ENCODE peak calls at places on chromosomes 6 and 20, in five cellular contexts. Y is BJ, B is Calu3, R is astrocyte of the spinal cord, X is right lobe of liver. A is an unnamed sample.

GRCh38 chr6:27830212-27830664 is 82.0 kb downstream of the OR2B2 start:
- DNase-seq in Y (no peak), B (no peak), R (peak), X (no peak), A (no peak)

GRCh38 chr6:155448823-155449789 is 6.5 kb downstream of the NOX3 start:
- DNase-seq in R (no peak), X (no peak), Y (no peak), B (no peak), A (no peak)

GRCh38 chr6:164078551-164079274 is 664.2 kb downstream of the QKI start:
- DNase-seq in X (no peak), Y (no peak), B (no peak), R (no peak), A (no peak)

GRCh38 chr6:39917981-39918380 is 16.3 kb downstream of the MOCS1 start:
- DNase-seq in X (no peak), R (no peak), B (no peak), Y (no peak), A (no peak)

GRCh38 chr6:155894758-155895157 is 439.1 kb upstream of the NOX3 start:
- DNase-seq in X (no peak), Y (no peak), B (no peak), R (no peak), A (no peak)

GRCh38 chr6:157148391-157149323 is 174.7 kb downstream of the TMEM242 start:
- DNase-seq in R (peak), Y (peak), X (no peak), B (no peak), A (peak)

GRCh38 chr20:51563597-51564332 is 21.2 kb upstream of the NFATC2 start:
- DNase-seq in X (no peak), R (peak), B (peak), Y (peak), A (peak)

GRCh38 chr6:90537027-90537426 is 49.8 kb downstream of the MAP3K7 start:
- DNase-seq in X (no peak), B (no peak), Y (peak), R (no peak), A (no peak)

GRCh38 chr20:8227293-8227692 is 95.2 kb downstream of the PLCB1 start:
- DNase-seq in Y (no peak), B (no peak), R (no peak), X (no peak), A (peak)

GRCh38 chr6:138991206-138991605 is 3.2 kb upstream of the REPS1 start:
- DNase-seq in B (no peak), R (no peak), Y (no peak), X (no peak), A (no peak)

GRCh38 chr6:38161754-38162492 is 342.4 kb downstream of the ZFAND3 start:
- DNase-seq in Y (no peak), B (no peak), X (no peak), R (no peak), A (no peak)

GRCh38 chr6:106182455-106182854 is 96.3 kb downstream of the PRDM1 start:
- DNase-seq in B (no peak), Y (no peak), X (no peak), R (no peak), A (no peak)

GRCh38 chr6:33633462-33634158 is 12.5 kb downstream of the ITPR3 start:
- DNase-seq in B (peak), Y (no peak), R (peak), X (peak), A (no peak)

GRCh38 chr6:160139420-160139851 is 17.8 kb downstream of the SLC22A1 start:
- DNase-seq in R (peak), Y (peak), X (no peak), B (no peak), A (peak)

GRCh38 chr6:55902796-55903195 is 27.4 kb upstream of the BMP5 start:
- DNase-seq in X (no peak), B (no peak), Y (no peak), R (peak), A (no peak)

GRCh38 chr6:82353848-82354247 is 9.8 kb upstream of the TPBG start:
- DNase-seq in B (no peak), R (no peak), Y (no peak), X (no peak), A (no peak)

GRCh38 chr6:104574135-104574750 is 285.5 kb downstream of the HACE1 start:
- DNase-seq in B (no peak), Y (no peak), X (no peak), R (no peak), A (no peak)

GRCh38 chr20:32470025-32470861 is 112.1 kb downstream of the ASXL1 start:
- DNase-seq in X (peak), R (peak), Y (no peak), B (peak), A (peak)

GRCh38 chr20:35273449-35274171 is 4.3 kb downstream of the MMP24OS start:
- DNase-seq in X (no peak), R (no peak), B (no peak), Y (no peak), A (no peak)

GRCh38 chr6:17469006-17469972 is 75.9 kb downstream of the CAP2 start:
- DNase-seq in B (no peak), R (no peak), X (no peak), Y (no peak), A (no peak)

GRCh38 chr6:16338577-16339262 is 100.3 kb downstream of the GMPR start:
- DNase-seq in R (peak), B (peak), Y (peak), X (no peak), A (peak)

GRCh38 chr20:62754122-62754990 is 41.9 kb upstream of the MRGBP start:
- DNase-seq in R (no peak), B (no peak), Y (no peak), X (peak), A (no peak)

GRCh38 chr6:110495949-110496348 is 19.5 kb upstream of the SLC22A16 start:
- DNase-seq in R (no peak), B (no peak), X (no peak), Y (no peak), A (no peak)

GRCh38 chr20:37911262-37911661 is 8.3 kb downstream of the VSTM2L start:
- DNase-seq in B (no peak), R (no peak), Y (no peak), X (no peak), A (no peak)

GRCh38 chr6:126437225-126437624 is 97.3 kb downstream of the CENPW start:
- DNase-seq in Y (no peak), X (no peak), B (no peak), R (no peak), A (no peak)

GRCh38 chr20:3818155-3819151 is 1.9 kb upstream of the AP5S1 start:
- DNase-seq in R (peak), B (peak), Y (no peak), X (peak), A (no peak)

GRCh38 chr6:82365011-82365751 is 1.6 kb downstream of the TPBG start:
- DNase-seq in X (no peak), Y (no peak), R (peak), B (peak), A (no peak)

GRCh38 chr6:159163901-159164370 is 5.3 kb upstream of the FNDC1 start:
- DNase-seq in R (peak), B (no peak), Y (no peak), X (no peak), A (peak)

GRCh38 chr6:150394053-150394875 is 25.5 kb downstream of the IYD start:
- DNase-seq in R (no peak), Y (no peak), B (no peak), X (no peak), A (no peak)

GRCh38 chr20:20593447-20594170 is 118.8 kb downstream of the RALGAPA2 start:
- DNase-seq in B (no peak), X (no peak), Y (no peak), R (peak), A (no peak)

GRCh38 chr6:54291738-54292137 is 16.5 kb upstream of the TINAG start:
- DNase-seq in B (no peak), Y (peak), R (peak), X (no peak), A (peak)

GRCh38 chr6:130282234-130282995 is 59.7 kb upstream of the SAMD3 start:
- DNase-seq in B (no peak), Y (no peak), X (no peak), R (peak), A (peak)

GRCh38 chr6:9140861-9141534 is 705.7 kb upstream of the SLC35B3 start:
- DNase-seq in X (no peak), Y (peak), B (no peak), R (peak), A (no peak)

DNA sequence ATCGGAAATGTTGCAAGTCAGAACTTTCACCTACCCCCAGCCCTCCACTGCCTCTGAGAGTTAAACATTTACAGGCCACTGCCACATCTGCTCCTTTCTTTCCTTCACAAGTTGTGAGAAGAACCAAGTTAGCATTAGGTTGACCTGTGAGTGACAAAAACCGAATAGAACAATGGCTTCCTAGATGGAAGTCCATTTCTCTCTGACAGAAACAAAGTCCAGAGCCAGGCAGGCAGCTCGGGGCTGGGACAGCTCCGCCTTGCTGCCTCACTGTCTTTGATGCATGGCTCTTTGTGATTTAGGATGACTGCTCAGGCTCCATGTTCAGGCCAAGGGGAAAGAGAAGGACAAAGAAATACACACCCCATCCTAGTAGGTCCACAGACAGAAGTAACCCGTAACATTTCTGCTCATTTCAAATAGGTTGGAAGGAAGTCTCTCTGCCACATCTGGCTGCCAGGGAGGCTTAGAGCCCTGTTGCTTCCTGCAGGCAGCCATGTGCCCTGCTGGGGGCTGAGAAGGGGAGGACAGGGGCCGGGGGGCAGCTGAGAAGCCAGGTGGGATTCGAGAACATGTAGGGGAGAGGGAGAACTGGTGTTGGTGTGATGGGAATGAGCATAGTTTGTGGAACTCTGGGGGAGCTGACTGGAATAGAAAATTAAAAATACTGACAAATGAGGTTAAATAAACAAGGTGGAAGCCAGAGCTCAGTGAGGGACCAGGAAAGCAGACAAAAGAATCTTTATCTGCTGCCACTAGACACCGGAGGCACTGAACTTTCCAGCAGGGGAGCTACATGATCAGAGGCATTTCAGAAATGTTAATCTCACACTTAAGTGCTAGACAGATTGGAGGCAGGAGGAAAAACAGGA is 19.5 kb upstream of the IER3 start:
- DNase-seq in R (peak), X (no peak), B (peak), Y (no peak), A (peak)
- TF ChIP-seq CTCF in R (no peak), X (peak), B (peak), Y (peak), A (peak)

GRCh38 chr20:39433461-39433860 is 471.3 kb downstream of the DHX35 start:
- DNase-seq in B (no peak), R (no peak), X (no peak), Y (no peak), A (no peak)

GRCh38 chr20:39424923-39425678 is 463.0 kb downstream of the DHX35 start:
- DNase-seq in B (no peak), Y (no peak), R (no peak), X (no peak), A (no peak)

GRCh38 chr20:39429716-39430115 is 467.6 kb downstream of the DHX35 start:
- DNase-seq in X (no peak), Y (no peak), B (no peak), R (no peak), A (no peak)
- TF ChIP-seq CTCF in X (peak), Y (no peak), B (no peak), R (peak), A (no peak)

DNA sequence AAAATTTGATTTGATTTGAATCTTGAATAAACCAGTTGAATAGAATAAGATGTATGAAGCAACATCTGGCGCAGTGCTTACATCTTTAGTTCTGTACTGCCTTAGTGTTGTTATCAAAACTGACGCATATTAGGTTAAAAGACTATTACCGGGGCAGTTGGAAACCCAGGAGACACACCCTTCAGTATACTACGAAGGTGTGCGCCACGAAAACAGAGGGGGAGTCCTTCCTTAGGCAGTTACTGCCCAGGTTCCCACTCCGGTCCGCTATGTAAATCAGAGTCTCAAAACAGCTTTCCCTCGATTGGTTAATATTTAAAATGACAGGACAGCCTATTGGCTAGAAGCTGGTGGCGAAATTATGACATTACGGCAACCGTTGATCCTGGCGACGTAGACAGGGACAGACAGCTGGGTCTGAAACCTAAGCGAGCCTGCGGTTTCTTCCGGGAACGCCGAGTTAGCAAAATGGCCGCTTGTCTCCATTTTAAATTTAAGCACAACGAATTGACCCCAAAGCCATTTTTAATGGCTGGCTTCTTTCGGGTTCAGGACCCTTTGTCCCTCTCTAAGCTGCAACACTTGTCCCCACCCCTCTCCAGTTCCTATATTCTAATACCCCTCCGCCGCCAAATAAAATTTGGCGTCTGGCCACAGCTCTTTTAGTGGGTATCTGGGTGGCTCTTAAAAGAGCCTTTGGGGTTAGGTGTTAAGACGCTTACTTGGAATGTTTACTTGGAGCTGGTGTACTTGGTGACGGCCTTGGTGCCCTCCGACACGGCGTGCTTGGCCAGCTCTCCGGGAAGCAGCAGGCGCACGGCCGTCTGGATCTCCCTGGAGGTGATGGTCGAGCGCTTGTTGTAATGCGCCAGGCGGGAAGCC is 35.8 kb downstream of the HFE start:
- DNase-seq in X (peak), Y (peak), B (peak), R (peak), A (peak)
- TF ChIP-seq CTCF in X (no peak), Y (no peak), B (no peak), R (no peak), A (no peak)

GRCh38 chr6:169256061-169256460 is 2.4 kb upstream of the THBS2 start:
- DNase-seq in B (no peak), X (no peak), Y (no peak), R (no peak), A (no peak)
- TF ChIP-seq CTCF in B (no peak), X (no peak), Y (no peak), R (no peak), A (no peak)

DNA sequence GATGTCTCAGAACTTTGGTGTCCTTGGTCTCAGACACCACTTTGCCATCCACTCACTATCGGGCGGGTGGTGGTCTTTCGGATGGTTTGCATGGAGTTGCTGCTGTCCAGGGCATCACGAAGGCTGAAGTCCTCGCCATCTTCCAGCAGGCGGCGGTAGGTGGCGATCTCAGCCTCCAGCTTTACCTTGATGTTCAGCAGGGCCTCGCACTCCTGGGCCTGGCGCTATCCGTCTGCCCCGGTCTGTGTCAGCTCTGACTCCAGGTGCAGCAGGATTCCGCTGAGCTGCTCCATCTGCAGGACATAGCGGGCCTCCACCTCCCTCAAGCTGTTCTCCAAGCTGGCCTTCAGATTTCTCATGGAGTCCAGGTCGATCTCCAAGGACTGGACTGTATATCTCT is 36.0 kb downstream of the ZNF311 start:
- DNase-seq in X (no peak), B (no peak), R (no peak), Y (no peak), A (no peak)
- TF ChIP-seq CTCF in X (no peak), B (no peak), R (no peak), Y (no peak), A (no peak)

DNA sequence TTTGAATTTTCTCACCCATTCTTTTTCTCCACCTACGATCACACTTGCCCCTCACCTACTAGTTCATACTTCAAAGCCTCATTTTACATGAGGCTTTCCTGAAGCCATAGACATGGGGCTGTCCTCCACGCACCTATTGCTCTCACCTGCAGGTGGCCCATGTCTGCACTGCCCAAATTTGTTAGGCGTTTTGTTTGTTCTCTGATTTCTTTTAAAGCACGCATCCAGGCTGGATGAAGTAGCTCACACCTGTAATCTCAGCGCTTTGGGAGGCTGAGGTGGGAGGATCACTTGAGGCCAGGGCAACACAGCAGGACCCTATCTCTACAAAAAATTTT is 106.8 kb upstream of the RIPOR2 start:
- DNase-seq in Y (no peak), X (no peak), B (no peak), R (no peak), A (no peak)
- TF ChIP-seq CTCF in Y (no peak), X (no peak), B (peak), R (no peak), A (no peak)

GRCh38 chr6:116847234-116847633 is 18.4 kb upstream of the GPRC6A start:
- DNase-seq in Y (no peak), B (no peak), X (no peak), R (peak), A (peak)

GRCh38 chr6:116836943-116837342 is 8.1 kb upstream of the GPRC6A start:
- DNase-seq in R (no peak), X (no peak), B (no peak), Y (no peak), A (no peak)

GRCh38 chr6:116840091-116840490 is 11.2 kb upstream of the GPRC6A start:
- DNase-seq in Y (no peak), B (no peak), R (peak), X (no peak), A (no peak)

GRCh38 chr6:116842374-116842947 is 13.6 kb upstream of the GPRC6A start:
- DNase-seq in Y (no peak), R (no peak), B (no peak), X (no peak), A (no peak)
- TF ChIP-seq CTCF in Y (no peak), R (no peak), B (no peak), X (no peak), A (no peak)

GRCh38 chr20:17721802-17722486 is 22.2 kb downstream of the BANF2 start:
- DNase-seq in R (no peak), Y (no peak), B (no peak), X (no peak), A (no peak)
- TF ChIP-seq CTCF in R (no peak), Y (peak), B (no peak), X (peak), A (peak)

GRCh38 chr6:44077201-44077946 is 49.9 kb downstream of the MRPL14 start:
- DNase-seq in B (no peak), R (no peak), Y (no peak), X (no peak), A (no peak)

GRCh38 chr6:44076016-44076365 is 51.3 kb downstream of the MRPL14 start:
- DNase-seq in X (no peak), Y (no peak), B (no peak), R (no peak), A (no peak)

GRCh38 chr6:44078219-44078794 is 48.9 kb downstream of the MRPL14 start:
- DNase-seq in B (no peak), Y (no peak), X (no peak), R (no peak), A (no peak)

GRCh38 chr6:44075137-44076015 is 51.9 kb downstream of the MRPL14 start:
- DNase-seq in X (no peak), R (no peak), B (no peak), Y (no peak), A (no peak)

DNA sequence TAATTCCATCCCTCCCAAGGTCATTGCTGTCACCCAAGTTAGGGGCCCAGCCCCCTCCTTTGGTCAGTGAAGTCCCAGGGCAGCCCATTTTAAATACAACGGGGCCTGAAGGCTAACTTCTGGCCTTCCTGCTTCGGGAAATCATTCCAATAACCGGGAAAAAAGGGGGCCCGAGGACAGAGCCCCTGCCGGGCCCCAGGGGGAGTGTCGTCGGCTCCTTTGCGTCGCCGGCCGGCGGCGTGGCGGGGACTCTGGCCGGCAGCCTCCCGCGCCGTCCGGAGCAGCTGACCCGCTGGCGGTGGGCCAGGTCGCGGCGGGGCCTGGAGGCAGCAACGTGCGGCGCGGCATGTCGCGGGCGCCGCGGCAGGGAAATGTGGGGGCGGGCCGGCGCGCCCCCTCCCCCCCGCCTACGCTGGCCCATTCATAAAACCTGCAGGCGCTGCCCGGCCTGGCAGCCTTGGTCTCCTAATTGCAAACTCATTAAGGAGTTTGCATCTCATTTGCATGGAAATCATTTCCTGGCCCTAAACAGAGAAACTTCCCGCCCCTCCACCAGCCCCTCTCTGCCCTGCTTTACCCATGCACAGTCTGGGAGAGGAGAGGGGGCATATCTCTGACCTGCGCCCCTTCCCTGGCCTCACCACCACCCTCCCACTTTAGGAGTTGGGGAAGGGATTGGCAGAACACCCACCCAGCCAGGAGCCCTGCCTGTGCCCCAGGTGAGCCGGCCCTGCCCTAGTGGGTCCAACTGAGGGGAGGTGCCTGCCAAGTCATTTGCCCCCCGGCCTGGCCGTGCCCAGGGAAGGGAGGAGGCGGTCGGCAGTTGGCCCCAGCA is 50.7 kb downstream of the MRPL14 start:
- DNase-seq in Y (no peak), X (peak), B (peak), R (no peak), A (no peak)
- TF ChIP-seq CTCF in Y (no peak), X (no peak), B (peak), R (no peak), A (no peak)

A was measured in retinal pigment epithelial cell.